ENCODE peak calls at places on chromosomes 6 and 20, in seven cellular contexts. P is CD4-positive, alpha-beta T cell; C is adrenal gland; Y is NCI-H460; E is PC-9; T is stimulated activated CD8-positive, alpha-beta memory T cell treated with anti-CD3 and anti-CD28 coated beads, Interleukin-2, amount 100 ng/mL, for 1 hour; A is GM23248. N is an unnamed sample.
A peak's percentile ranks its signal among the peaks of the same experiment; 100 is the strongest.

GRCh38 chr6:48069280-48069679 is 41.7 kb downstream of the PTCHD4 start:
- DNase-seq in P (no peak), C (no peak), Y (no peak), E (no peak), T (no peak), A (peak; percentile 25), N (no peak)

GRCh38 chr6:9334979-9335378 is 899.6 kb upstream of the SLC35B3 start:
- DNase-seq in P (no peak), C (no peak), Y (no peak), E (no peak), T (no peak), A (no peak), N (no peak)

GRCh38 chr6:82874867-82875266 is 190.8 kb downstream of the UBE3D start:
- DNase-seq in P (no peak), C (no peak), Y (no peak), E (no peak), T (no peak), A (no peak), N (no peak)

GRCh38 chr20:51750037-51750769 is 18.0 kb downstream of the ATP9A start:
- DNase-seq in P (no peak), C (peak; percentile 94), Y (peak; percentile 95), E (peak; percentile 94), T (no peak), A (peak; percentile 98), N (peak; percentile 98)

GRCh38 chr20:16312998-16313397 is 260.2 kb downstream of the KIF16B start:
- DNase-seq in P (no peak), C (no peak), Y (no peak), E (no peak), T (no peak), A (no peak), N (no peak)

GRCh38 chr6:91278416-91278815 is 691.5 kb upstream of the MAP3K7 start:
- DNase-seq in P (no peak), C (no peak), Y (no peak), E (no peak), T (no peak), A (no peak), N (no peak)

GRCh38 chr20:52572687-52573086 is 381.1 kb upstream of the ZFP64 start:
- DNase-seq in P (no peak), C (no peak), Y (no peak), E (no peak), T (no peak), A (peak; percentile 20), N (no peak)

GRCh38 chr20:36629719-36630340 is 16.2 kb downstream of the SLA2 start:
- DNase-seq in P (peak; percentile 50), C (no peak), Y (no peak), E (no peak), T (no peak), A (no peak), N (no peak)

GRCh38 chr20:63696628-63697356 is at the start of gene TNFRSF6B:
- DNase-seq in P (no peak), C (peak; percentile 51), Y (no peak), E (no peak), T (no peak), A (peak; percentile 47), N (no peak)

GRCh38 chr20:35181731-35182130 is 9.9 kb downstream of the PROCR start:
- DNase-seq in P (no peak), C (no peak), Y (no peak), E (no peak), T (no peak), A (peak; percentile 41), N (peak; percentile 33)

N was measured in fibroblast of gingiva.